ENCODE peak calls at places on chromosome 7, in seven cellular contexts. One of them, this sample, is unnamed.
A peak's percentile ranks its signal among the peaks of the same experiment; 100 is the strongest.

GRCh38 chr7:142685877-142686508 is 63.3 kb upstream of the PRSS1 start:
- DNase-seq in osteocyte: no peak
- DNase-seq in sciatic nerve: no peak
- DNase-seq in HS-5: no peak
- DNase-seq in SIG-M5: no peak
- DNase-seq in head of caudate nucleus: no peak
- DNase-seq in thyroid gland: no peak
- DNase-seq in this sample: no peak

GRCh38 chr7:78074713-78075112 is 276.1 kb downstream of the PHTF2 start:
- DNase-seq in sciatic nerve: no peak
- DNase-seq in thyroid gland: no peak
- DNase-seq in osteocyte: no peak
- DNase-seq in SIG-M5: no peak
- DNase-seq in HS-5: no peak
- DNase-seq in head of caudate nucleus: no peak
- DNase-seq in this sample: no peak

GRCh38 chr7:105792488-105793370 is 83.7 kb downstream of the ATXN7L1 start:
- DNase-seq in head of caudate nucleus: no peak
- DNase-seq in thyroid gland: no peak
- DNase-seq in HS-5: no peak
- DNase-seq in SIG-M5: no peak
- DNase-seq in sciatic nerve: no peak
- DNase-seq in osteocyte: no peak
- DNase-seq in this sample: no peak

GRCh38 chr7:91949221-91950009 is 8.8 kb downstream of the AKAP9 start:
- DNase-seq in sciatic nerve: no peak
- DNase-seq in osteocyte: no peak
- DNase-seq in SIG-M5: no peak
- DNase-seq in HS-5: no peak
- DNase-seq in thyroid gland: no peak
- DNase-seq in head of caudate nucleus: no peak
- DNase-seq in this sample: no peak

GRCh38 chr7:36072620-36073019 is 80.4 kb upstream of the EEPD1 start:
- DNase-seq in sciatic nerve: no peak
- DNase-seq in thyroid gland: no peak
- DNase-seq in osteocyte: no peak
- DNase-seq in HS-5: no peak
- DNase-seq in SIG-M5: no peak
- DNase-seq in head of caudate nucleus: no peak
- DNase-seq in this sample: no peak

GRCh38 chr7:155484483-155485399 is 26.8 kb downstream of the EN2 start:
- DNase-seq in HS-5: no peak
- DNase-seq in thyroid gland: no peak
- DNase-seq in head of caudate nucleus: no peak
- DNase-seq in osteocyte: peak; percentile 83
- DNase-seq in SIG-M5: no peak
- DNase-seq in sciatic nerve: no peak
- DNase-seq in this sample: no peak

GRCh38 chr7:78232806-78233205 is 434.2 kb downstream of the PHTF2 start:
- DNase-seq in HS-5: no peak
- DNase-seq in osteocyte: no peak
- DNase-seq in SIG-M5: no peak
- DNase-seq in head of caudate nucleus: no peak
- DNase-seq in sciatic nerve: no peak
- DNase-seq in thyroid gland: no peak
- DNase-seq in this sample: no peak

GRCh38 chr7:158843775-158844174 is 12.6 kb upstream of the DYNC2I1 start:
- DNase-seq in thyroid gland: no peak
- DNase-seq in head of caudate nucleus: no peak
- DNase-seq in SIG-M5: no peak
- DNase-seq in osteocyte: no peak
- DNase-seq in HS-5: no peak
- DNase-seq in sciatic nerve: no peak
- DNase-seq in this sample: no peak

GRCh38 chr7:1941464-1942025 is 271.5 kb downstream of the ELFN1 start:
- DNase-seq in SIG-M5: no peak
- DNase-seq in HS-5: no peak
- DNase-seq in sciatic nerve: no peak
- DNase-seq in osteocyte: no peak
- DNase-seq in thyroid gland: no peak
- DNase-seq in head of caudate nucleus: no peak
- DNase-seq in this sample: no peak

GRCh38 chr7:101816499-101817030 is 861 bp upstream of the CUX1 start:
- DNase-seq in HS-5: no peak
- DNase-seq in head of caudate nucleus: peak; percentile 78
- DNase-seq in osteocyte: no peak
- DNase-seq in SIG-M5: no peak
- DNase-seq in thyroid gland: peak; percentile 63
- DNase-seq in sciatic nerve: peak; percentile 76
- DNase-seq in this sample: no peak

This sample was measured in thoracic aorta.